ENCODE peak calls at places on chromosomes 1 and 21, in ten cellular contexts. H is thyroid gland, I is mucosa of descending colon, G is SK-N-SH, O is IMR-90, M is colonic mucosa, K is lung, L is GM23248, N is tibial artery, Z is fibroblast of lung. A is an unnamed sample.

GRCh38 chr1:67052741-67053534 is 1.0 kb downstream of the SLC35D1 start:
- DNase-seq in L (peak; percentile 77), I (peak; percentile 50), N (peak; percentile 48), G (peak; percentile 7), M (peak; percentile 53), Z (peak; percentile 54), K (peak; percentile 31), O (peak; percentile 42), H (peak; percentile 65), A (peak; percentile 80)

GRCh38 chr1:165858364-165858823 is 31.0 kb downstream of the UCK2 start:
- DNase-seq in N (no peak), L (no peak), I (peak; percentile 42), M (peak; percentile 47), G (no peak), K (no peak), H (no peak), Z (no peak), O (no peak), A (no peak)

GRCh38 chr1:212218911-212219310 is 66.3 kb upstream of the PPP2R5A start:
- DNase-seq in K (no peak), Z (peak; percentile 78), N (no peak), O (peak; percentile 89), H (peak; percentile 43), M (no peak), I (no peak), L (peak; percentile 87), G (no peak), A (no peak)

GRCh38 chr1:42157667-42158066 is 4.5 kb downstream of the GUCA2B start:
- DNase-seq in I (no peak), L (no peak), Z (no peak), O (no peak), H (no peak), N (no peak), K (no peak), M (no peak), G (no peak), A (no peak)

GRCh38 chr1:15799004-15799867 is 8.2 kb downstream of the UQCRHL start:
- DNase-seq in I (peak; percentile 59), M (no peak), N (peak; percentile 89), H (peak; percentile 85), Z (peak; percentile 97), O (peak; percentile 96), L (peak; percentile 98), K (peak; percentile 88), G (no peak), A (peak; percentile 99)

GRCh38 chr21:34302496-34302895 is 61.3 kb upstream of the KCNE2 start:
- DNase-seq in G (no peak), L (peak; percentile 45), Z (no peak), O (peak; percentile 1), I (no peak), M (no peak), N (no peak), H (no peak), K (no peak), A (no peak)

GRCh38 chr1:40039757-40040510 is 595 bp upstream of the CAP1 start:
- DNase-seq in O (peak; percentile 79), N (peak; percentile 92), K (peak; percentile 90), H (peak; percentile 84), M (peak; percentile 93), G (peak; percentile 84), L (peak; percentile 88), I (peak; percentile 93), Z (peak; percentile 92), A (peak; percentile 93)

GRCh38 chr1:218816999-218817398 is 356.7 kb upstream of the LYPLAL1 start:
- DNase-seq in N (no peak), O (no peak), M (no peak), L (no peak), G (no peak), Z (peak; percentile 7), K (no peak), H (peak; percentile 17), I (no peak), A (no peak)

GRCh38 chr1:31621872-31622730 is 4.6 kb downstream of the HCRTR1 start:
- DNase-seq in K (no peak), G (no peak), H (no peak), L (no peak), N (no peak), M (no peak), Z (no peak), I (no peak), O (no peak), A (no peak)

GRCh38 chr21:34367320-34367935 is 3.6 kb downstream of the KCNE2 start:
- DNase-seq in G (peak; percentile 45), L (peak; percentile 93), O (peak; percentile 82), N (peak; percentile 58), H (peak; percentile 51), K (no peak), Z (peak; percentile 74), I (no peak), M (peak; percentile 50), A (no peak)

GRCh38 chr1:21816602-21817302 is 4.7 kb downstream of the LDLRAD2 start:
- DNase-seq in O (peak; percentile 81), K (no peak), L (peak; percentile 48), Z (peak; percentile 70), H (no peak), I (no peak), N (no peak), G (no peak), M (no peak), A (no peak)

GRCh38 chr1:207242911-207243310 is 78.6 kb upstream of the CD55 start:
- DNase-seq in N (no peak), I (no peak), G (no peak), O (no peak), M (no peak), L (no peak), K (no peak), H (no peak), Z (no peak), A (no peak)

GRCh38 chr1:212575333-212575732 is 33.2 kb upstream of the ATF3 start:
- DNase-seq in Z (no peak), N (no peak), M (no peak), K (no peak), O (no peak), G (no peak), L (no peak), H (no peak), I (no peak), A (no peak)

GRCh38 chr1:81511281-81511680 is 289.5 kb upstream of the ADGRL2 start:
- DNase-seq in L (no peak), O (no peak), Z (no peak), K (no peak), I (no peak), G (no peak), N (no peak), M (no peak), H (no peak), A (no peak)

GRCh38 chr1:81517987-81518386 is 282.7 kb upstream of the ADGRL2 start:
- DNase-seq in G (no peak), Z (no peak), O (no peak), I (no peak), N (no peak), L (no peak), M (no peak), H (no peak), K (no peak), A (no peak)

GRCh38 chr1:81512242-81512641 is 288.5 kb upstream of the ADGRL2 start:
- DNase-seq in G (peak; percentile 14), K (no peak), L (no peak), H (no peak), O (no peak), I (no peak), Z (peak; percentile 9), N (no peak), M (no peak), A (no peak)

GRCh38 chr1:81510701-81511100 is 290.0 kb upstream of the ADGRL2 start:
- DNase-seq in I (no peak), L (no peak), N (no peak), G (no peak), K (no peak), M (no peak), H (no peak), Z (no peak), O (no peak), A (no peak)

GRCh38 chr1:81513796-81514354 is 286.9 kb upstream of the ADGRL2 start:
- DNase-seq in K (no peak), H (no peak), Z (no peak), G (no peak), M (no peak), O (no peak), I (no peak), L (no peak), N (no peak), A (no peak)
- H3K4me1 ChIP-seq in K (peaks cover 6% of the 10 kb centered on the region), H (peaks cover 8% of the 10 kb centered on the region), Z (no peaks in the 10 kb centered on the region), G (no peaks in the 10 kb centered on the region), M (no peaks in the 10 kb centered on the region), O (no peaks in the 10 kb centered on the region), I (no peaks in the 10 kb centered on the region), L (no peaks in the 10 kb centered on the region), N (no peaks in the 10 kb centered on the region), A (peaks cover 4% of the 10 kb centered on the region)

GRCh38 chr21:33251119-33251518 is 15.0 kb upstream of the IL10RB start:
- DNase-seq in I (no peak), H (no peak), O (no peak), L (no peak), K (no peak), M (no peak), G (no peak), N (no peak), Z (no peak), A (no peak)
- H3K4me1 ChIP-seq in I (no peaks in the 10 kb centered on the region), H (no peaks in the 10 kb centered on the region), O (no peaks in the 10 kb centered on the region), L (no peaks in the 10 kb centered on the region), K (no peaks in the 10 kb centered on the region), M (no peaks in the 10 kb centered on the region), G (no peaks in the 10 kb centered on the region), N (no peaks in the 10 kb centered on the region), Z (no peaks in the 10 kb centered on the region), A (no peaks in the 10 kb centered on the region)

DNA sequence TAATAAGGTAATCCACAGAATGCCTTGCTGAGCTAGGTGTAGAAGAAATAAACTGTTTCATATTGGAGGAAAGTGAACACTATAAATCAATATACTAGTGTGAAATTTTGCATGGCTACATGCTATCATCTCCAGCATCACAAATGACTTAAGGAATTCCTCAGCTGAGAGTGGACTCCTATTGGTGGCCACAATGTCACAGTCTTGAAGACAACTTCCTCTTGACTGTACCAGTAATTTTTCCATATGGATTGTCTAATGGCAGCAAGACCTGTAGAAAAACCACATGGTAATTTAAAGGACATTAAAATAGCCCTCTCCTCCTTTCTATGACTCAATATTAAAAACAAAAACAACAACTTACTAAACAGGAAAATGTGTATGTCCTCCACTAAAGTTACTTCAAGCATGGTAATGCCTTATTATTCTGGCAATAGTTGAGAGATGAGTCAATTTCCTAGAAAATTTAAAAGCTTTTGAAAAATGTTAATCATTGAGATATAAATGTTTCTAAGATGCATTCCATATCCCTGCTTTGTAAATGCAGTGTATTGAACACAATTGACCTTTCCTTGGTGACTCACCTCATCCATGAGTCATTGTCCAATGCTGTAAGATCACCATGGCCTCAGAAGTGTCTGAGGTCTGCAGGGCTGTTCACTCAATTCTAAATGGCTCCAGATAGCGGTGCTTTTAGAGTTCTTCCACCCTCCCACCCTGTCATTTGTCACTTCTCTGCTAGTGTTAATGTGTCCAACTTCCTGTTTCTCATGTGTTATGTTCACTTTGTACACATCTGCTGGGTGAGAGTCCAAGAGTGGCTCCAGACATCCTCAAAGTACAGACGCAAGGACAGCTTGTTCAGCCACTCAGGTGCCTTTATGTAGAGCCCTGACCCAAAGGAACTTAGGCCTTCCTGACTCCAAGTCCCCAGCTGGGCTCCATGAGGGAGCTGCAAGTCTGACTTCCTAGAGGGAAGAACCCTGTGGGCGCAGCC is 32.8 kb upstream of the DNASE2B start:
- DNase-seq in K (no peak), I (no peak), Z (peak; percentile 96), L (peak; percentile 95), O (peak; percentile 99), N (no peak), M (peak; percentile 34), G (no peak), H (no peak), A (peak; percentile 67)
- H3K4me1 ChIP-seq in K (no peaks in the 10 kb centered on the region), I (peaks cover 11% of the 10 kb centered on the region), Z (peaks cover 18% of the 10 kb centered on the region), L (peaks cover 30% of the 10 kb centered on the region), O (peaks cover 14% of the 10 kb centered on the region), N (no peaks in the 10 kb centered on the region), M (peaks cover 5% of the 10 kb centered on the region), G (peaks cover 25% of the 10 kb centered on the region), H (peaks cover 36% of the 10 kb centered on the region), A (peaks cover 14% of the 10 kb centered on the region)

GRCh38 chr1:63799810-63800209 is 26.0 kb downstream of the ROR1 start:
- DNase-seq in G (peak; percentile 53), O (peak; percentile 77), K (no peak), L (peak; percentile 74), N (no peak), Z (peak; percentile 51), M (no peak), I (no peak), H (no peak), A (no peak)
- H3K4me1 ChIP-seq in G (no peaks in the 10 kb centered on the region), O (peaks cover 10% of the 10 kb centered on the region), K (peaks cover 10% of the 10 kb centered on the region), L (peaks cover 29% of the 10 kb centered on the region), N (no peaks in the 10 kb centered on the region), Z (peaks cover 7% of the 10 kb centered on the region), M (no peaks in the 10 kb centered on the region), I (no peaks in the 10 kb centered on the region), H (no peaks in the 10 kb centered on the region), A (no peaks in the 10 kb centered on the region)

A was measured in RWPE2.